ENCODE peak calls at places on chromosome 20, in five cellular contexts. One of them, this sample, is unnamed.

GRCh38 chr20:9015984-9016324 is 52.9 kb upstream of the PLCB4 start:
- DNase-seq in adrenal gland: no peak
- DNase-seq in heart right ventricle: no peak
- DNase-seq in left ventricle myocardium inferior: no peak
- DNase-seq in A549: no peak
- DNase-seq in this sample: no peak

GRCh38 chr20:10309326-10309725 is 90.7 kb downstream of the SNAP25 start:
- DNase-seq in adrenal gland: no peak
- DNase-seq in A549: peak; percentile 46
- DNase-seq in heart right ventricle: no peak
- DNase-seq in left ventricle myocardium inferior: no peak
- DNase-seq in this sample: no peak

GRCh38 chr20:21147593-21147992 is 21.7 kb downstream of the KIZ start:
- DNase-seq in A549: no peak
- DNase-seq in left ventricle myocardium inferior: no peak
- DNase-seq in adrenal gland: no peak
- DNase-seq in heart right ventricle: no peak
- DNase-seq in this sample: no peak

GRCh38 chr20:61445138-61445537 is 193.1 kb downstream of the CDH4 start:
- DNase-seq in A549: no peak
- DNase-seq in left ventricle myocardium inferior: no peak
- DNase-seq in adrenal gland: no peak
- DNase-seq in heart right ventricle: no peak
- DNase-seq in this sample: no peak

GRCh38 chr20:47038581-47039560 is 144.2 kb downstream of the EYA2 start:
- DNase-seq in adrenal gland: peak; percentile 25
- DNase-seq in left ventricle myocardium inferior: peak; percentile 19
- DNase-seq in A549: no peak
- DNase-seq in heart right ventricle: no peak
- DNase-seq in this sample: no peak

GRCh38 chr20:35947489-35947888 is 6.8 kb downstream of the SCAND1 start:
- DNase-seq in heart right ventricle: no peak
- DNase-seq in adrenal gland: no peak
- DNase-seq in left ventricle myocardium inferior: no peak
- DNase-seq in A549: peak; percentile 55
- DNase-seq in this sample: no peak

GRCh38 chr20:45933231-45934045 is 1.0 kb upstream of the PCIF1 start:
- DNase-seq in left ventricle myocardium inferior: peak; percentile 73
- DNase-seq in A549: peak; percentile 91
- DNase-seq in adrenal gland: peak; percentile 85
- DNase-seq in heart right ventricle: peak; percentile 81
- DNase-seq in this sample: peak; percentile 87

GRCh38 chr20:48527771-48528170 is 300.0 kb downstream of the PREX1 start:
- DNase-seq in heart right ventricle: no peak
- DNase-seq in adrenal gland: no peak
- DNase-seq in left ventricle myocardium inferior: no peak
- DNase-seq in A549: no peak
- DNase-seq in this sample: no peak

GRCh38 chr20:43711098-43711654 is 15.6 kb downstream of the GTSF1L start:
- DNase-seq in left ventricle myocardium inferior: no peak
- DNase-seq in heart right ventricle: no peak
- DNase-seq in A549: no peak
- DNase-seq in adrenal gland: no peak
- DNase-seq in this sample: no peak

GRCh38 chr20:36461600-36462439 is 79.5 kb upstream of the MYL9 start:
- DNase-seq in A549: no peak
- DNase-seq in left ventricle myocardium inferior: peak; percentile 77
- DNase-seq in adrenal gland: peak; percentile 69
- DNase-seq in heart right ventricle: peak; percentile 76
- DNase-seq in this sample: peak; percentile 78

GRCh38 chr20:44601801-44602204 is 19.4 kb downstream of the PKIG start:
- DNase-seq in A549: no peak
- DNase-seq in heart right ventricle: peak; percentile 88
- DNase-seq in adrenal gland: peak; percentile 82
- DNase-seq in left ventricle myocardium inferior: peak; percentile 78
- DNase-seq in this sample: no peak

GRCh38 chr20:4889446-4889845 is 111.9 kb downstream of the SLC23A2 start:
- DNase-seq in heart right ventricle: no peak
- DNase-seq in A549: no peak
- DNase-seq in adrenal gland: no peak
- DNase-seq in left ventricle myocardium inferior: no peak
- DNase-seq in this sample: no peak

GRCh38 chr20:62926229-62927127 is at the start of gene DIDO1:
- DNase-seq in A549: peak; percentile 96
- DNase-seq in heart right ventricle: peak; percentile 84
- DNase-seq in left ventricle myocardium inferior: peak; percentile 89
- DNase-seq in adrenal gland: peak; percentile 81
- DNase-seq in this sample: peak; percentile 85

GRCh38 chr20:58219342-58219700 is 9.1 kb downstream of the ANKRD60 start:
- DNase-seq in left ventricle myocardium inferior: no peak
- DNase-seq in adrenal gland: no peak
- DNase-seq in A549: no peak
- DNase-seq in heart right ventricle: no peak
- DNase-seq in this sample: no peak

GRCh38 chr20:25538838-25539665 is 46.3 kb downstream of the NINL start:
- DNase-seq in heart right ventricle: no peak
- DNase-seq in A549: no peak
- DNase-seq in left ventricle myocardium inferior: peak; percentile 40
- DNase-seq in adrenal gland: peak; percentile 73
- DNase-seq in this sample: no peak
- H3K4me3 ChIP-seq in heart right ventricle: peak overlapping the region; percentile 48
- H3K4me3 ChIP-seq in A549: no peak overlapping the region
- H3K4me3 ChIP-seq in left ventricle myocardium inferior: peak overlapping the region; percentile 69
- H3K4me3 ChIP-seq in adrenal gland: no peak overlapping the region
- H3K4me3 ChIP-seq in this sample: no peak overlapping the region

DNA sequence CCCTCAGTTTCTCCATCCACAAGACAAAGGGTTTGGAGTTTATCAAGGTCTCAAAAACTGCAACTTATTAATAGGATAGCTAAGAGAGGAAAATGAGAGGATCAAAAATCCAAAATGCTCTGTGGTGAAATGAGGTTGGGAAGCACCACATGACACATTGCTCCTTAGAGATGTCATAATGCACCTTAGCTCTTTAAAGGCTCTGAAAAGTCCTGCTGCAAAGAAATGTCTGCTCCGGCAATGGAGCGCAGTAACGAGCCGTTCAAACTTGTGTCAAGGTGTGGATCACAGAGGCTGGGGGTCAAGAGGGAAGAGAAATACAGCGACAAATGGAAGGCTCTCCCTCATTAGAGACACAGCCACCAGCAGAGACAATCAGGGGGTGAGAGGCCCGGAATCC is 53.1 kb downstream of the BMP7 start:
- DNase-seq in heart right ventricle: no peak
- DNase-seq in A549: no peak
- DNase-seq in left ventricle myocardium inferior: no peak
- DNase-seq in adrenal gland: no peak
- DNase-seq in this sample: no peak
- H3K4me3 ChIP-seq in heart right ventricle: no peak overlapping the region
- H3K4me3 ChIP-seq in A549: no peak overlapping the region
- H3K4me3 ChIP-seq in left ventricle myocardium inferior: no peak overlapping the region
- H3K4me3 ChIP-seq in adrenal gland: no peak overlapping the region
- H3K4me3 ChIP-seq in this sample: no peak overlapping the region

GRCh38 chr20:18059603-18060002 is 1.9 kb upstream of the OVOL2 start:
- DNase-seq in adrenal gland: no peak
- DNase-seq in left ventricle myocardium inferior: no peak
- DNase-seq in A549: no peak
- DNase-seq in heart right ventricle: no peak
- DNase-seq in this sample: no peak
- H3K4me3 ChIP-seq in adrenal gland: no peak overlapping the region
- H3K4me3 ChIP-seq in left ventricle myocardium inferior: no peak overlapping the region
- H3K4me3 ChIP-seq in A549: peak overlapping the region; percentile 65
- H3K4me3 ChIP-seq in heart right ventricle: no peak overlapping the region
- H3K4me3 ChIP-seq in this sample: peak overlapping the region; percentile 18

GRCh38 chr20:18055261-18055660 is 2.5 kb downstream of the OVOL2 start:
- DNase-seq in heart right ventricle: no peak
- DNase-seq in adrenal gland: no peak
- DNase-seq in A549: no peak
- DNase-seq in left ventricle myocardium inferior: no peak
- DNase-seq in this sample: no peak

GRCh38 chr20:18056174-18057105 is 1.3 kb downstream of the OVOL2 start:
- DNase-seq in left ventricle myocardium inferior: no peak
- DNase-seq in A549: no peak
- DNase-seq in adrenal gland: no peak
- DNase-seq in heart right ventricle: no peak
- DNase-seq in this sample: no peak

GRCh38 chr20:18057994-18058349 is 256 bp upstream of the OVOL2 start:
- DNase-seq in heart right ventricle: no peak
- DNase-seq in A549: no peak
- DNase-seq in adrenal gland: no peak
- DNase-seq in left ventricle myocardium inferior: no peak
- DNase-seq in this sample: no peak

GRCh38 chr20:18058661-18059467 is 1.1 kb upstream of the OVOL2 start:
- DNase-seq in heart right ventricle: no peak
- DNase-seq in left ventricle myocardium inferior: no peak
- DNase-seq in adrenal gland: no peak
- DNase-seq in A549: no peak
- DNase-seq in this sample: no peak

GRCh38 chr20:18057106-18057993 is at the start of gene OVOL2:
- DNase-seq in left ventricle myocardium inferior: no peak
- DNase-seq in heart right ventricle: no peak
- DNase-seq in A549: no peak
- DNase-seq in adrenal gland: no peak
- DNase-seq in this sample: no peak
- H3K4me3 ChIP-seq in left ventricle myocardium inferior: peak within 1 kb of the TSS; percentile 58
- H3K4me3 ChIP-seq in heart right ventricle: peak within 1 kb of the TSS; percentile 51
- H3K4me3 ChIP-seq in A549: peak within 1 kb of the TSS; percentile 65
- H3K4me3 ChIP-seq in adrenal gland: no peak within 1 kb of the TSS
- H3K4me3 ChIP-seq in this sample: peak within 1 kb of the TSS; percentile 32

GRCh38 chr20:1577906-1578305 is 20.4 kb upstream of the SIRPD start:
- DNase-seq in A549: no peak
- DNase-seq in left ventricle myocardium inferior: no peak
- DNase-seq in heart right ventricle: no peak
- DNase-seq in adrenal gland: no peak
- DNase-seq in this sample: no peak

GRCh38 chr20:1579488-1579887 is 22.0 kb upstream of the SIRPD start:
- DNase-seq in heart right ventricle: no peak
- DNase-seq in left ventricle myocardium inferior: no peak
- DNase-seq in A549: no peak
- DNase-seq in adrenal gland: no peak
- DNase-seq in this sample: no peak
- H3K4me3 ChIP-seq in heart right ventricle: no peak overlapping the region
- H3K4me3 ChIP-seq in left ventricle myocardium inferior: no peak overlapping the region
- H3K4me3 ChIP-seq in A549: no peak overlapping the region
- H3K4me3 ChIP-seq in adrenal gland: no peak overlapping the region
- H3K4me3 ChIP-seq in this sample: no peak overlapping the region

This sample was measured in HAP-1.